ENCODE peak calls at places on chromosome 21, in ten cellular contexts. One of them, this sample, is unnamed.

GRCh38 chr21:29130234-29130993 is at the start of gene MAP3K7CL:
- DNase-seq in dorsolateral prefrontal cortex: no peak
- DNase-seq in CD8-positive, alpha-beta T cell: no peak
- DNase-seq in suprapubic skin: peak
- DNase-seq in left ventricle myocardium inferior: peak
- DNase-seq in ascending aorta: no peak
- DNase-seq in cardiac fibroblast: peak
- DNase-seq in CD4-positive, CD25-positive, alpha-beta regulatory T cell: no peak
- DNase-seq in AG10803: peak
- DNase-seq in kidney: peak
- DNase-seq in this sample: no peak

GRCh38 chr21:35658242-35658641 is 402.1 kb downstream of the SETD4 start:
- DNase-seq in dorsolateral prefrontal cortex: no peak
- DNase-seq in CD8-positive, alpha-beta T cell: no peak
- DNase-seq in suprapubic skin: no peak
- DNase-seq in left ventricle myocardium inferior: no peak
- DNase-seq in ascending aorta: no peak
- DNase-seq in cardiac fibroblast: peak
- DNase-seq in CD4-positive, CD25-positive, alpha-beta regulatory T cell: peak
- DNase-seq in AG10803: peak
- DNase-seq in kidney: no peak
- DNase-seq in this sample: no peak

GRCh38 chr21:31117046-31117916 is 79.0 kb upstream of the KRTAP19-8 start:
- DNase-seq in dorsolateral prefrontal cortex: no peak
- DNase-seq in CD8-positive, alpha-beta T cell: no peak
- DNase-seq in suprapubic skin: no peak
- DNase-seq in left ventricle myocardium inferior: no peak
- DNase-seq in ascending aorta: no peak
- DNase-seq in cardiac fibroblast: peak
- DNase-seq in CD4-positive, CD25-positive, alpha-beta regulatory T cell: peak
- DNase-seq in AG10803: peak
- DNase-seq in kidney: no peak
- DNase-seq in this sample: no peak

GRCh38 chr21:36587388-36587787 is 107.5 kb upstream of the CLDN14 start:
- DNase-seq in dorsolateral prefrontal cortex: no peak
- DNase-seq in CD8-positive, alpha-beta T cell: no peak
- DNase-seq in suprapubic skin: no peak
- DNase-seq in left ventricle myocardium inferior: no peak
- DNase-seq in ascending aorta: no peak
- DNase-seq in cardiac fibroblast: peak
- DNase-seq in CD4-positive, CD25-positive, alpha-beta regulatory T cell: no peak
- DNase-seq in AG10803: no peak
- DNase-seq in kidney: no peak
- DNase-seq in this sample: no peak

GRCh38 chr21:34960672-34961071 is 88.4 kb downstream of the RUNX1 start:
- DNase-seq in dorsolateral prefrontal cortex: no peak
- DNase-seq in CD8-positive, alpha-beta T cell: no peak
- DNase-seq in suprapubic skin: no peak
- DNase-seq in left ventricle myocardium inferior: no peak
- DNase-seq in ascending aorta: no peak
- DNase-seq in cardiac fibroblast: no peak
- DNase-seq in CD4-positive, CD25-positive, alpha-beta regulatory T cell: no peak
- DNase-seq in AG10803: no peak
- DNase-seq in kidney: no peak
- DNase-seq in this sample: no peak

GRCh38 chr21:22342855-22343254 is 1344.6 kb downstream of the NCAM2 start:
- DNase-seq in dorsolateral prefrontal cortex: no peak
- DNase-seq in CD8-positive, alpha-beta T cell: no peak
- DNase-seq in suprapubic skin: no peak
- DNase-seq in left ventricle myocardium inferior: no peak
- DNase-seq in ascending aorta: no peak
- DNase-seq in cardiac fibroblast: no peak
- DNase-seq in CD4-positive, CD25-positive, alpha-beta regulatory T cell: no peak
- DNase-seq in AG10803: no peak
- DNase-seq in kidney: no peak
- DNase-seq in this sample: no peak

GRCh38 chr21:35398366-35398982 is 349.4 kb upstream of the RUNX1 start:
- DNase-seq in dorsolateral prefrontal cortex: no peak
- DNase-seq in CD8-positive, alpha-beta T cell: no peak
- DNase-seq in suprapubic skin: no peak
- DNase-seq in left ventricle myocardium inferior: no peak
- DNase-seq in ascending aorta: no peak
- DNase-seq in cardiac fibroblast: no peak
- DNase-seq in CD4-positive, CD25-positive, alpha-beta regulatory T cell: no peak
- DNase-seq in AG10803: no peak
- DNase-seq in kidney: no peak
- DNase-seq in this sample: no peak

GRCh38 chr21:31566061-31566460 is 93.4 kb upstream of the SOD1 start:
- DNase-seq in dorsolateral prefrontal cortex: no peak
- DNase-seq in CD8-positive, alpha-beta T cell: no peak
- DNase-seq in suprapubic skin: no peak
- DNase-seq in left ventricle myocardium inferior: no peak
- DNase-seq in ascending aorta: no peak
- DNase-seq in cardiac fibroblast: no peak
- DNase-seq in CD4-positive, CD25-positive, alpha-beta regulatory T cell: no peak
- DNase-seq in AG10803: no peak
- DNase-seq in kidney: no peak
- DNase-seq in this sample: no peak

GRCh38 chr21:37593015-37593414 is 226.4 kb downstream of the DYRK1A start:
- DNase-seq in dorsolateral prefrontal cortex: no peak
- DNase-seq in CD8-positive, alpha-beta T cell: no peak
- DNase-seq in suprapubic skin: no peak
- DNase-seq in left ventricle myocardium inferior: no peak
- DNase-seq in ascending aorta: no peak
- DNase-seq in cardiac fibroblast: peak
- DNase-seq in CD4-positive, CD25-positive, alpha-beta regulatory T cell: no peak
- DNase-seq in AG10803: no peak
- DNase-seq in kidney: no peak
- DNase-seq in this sample: no peak

DNA sequence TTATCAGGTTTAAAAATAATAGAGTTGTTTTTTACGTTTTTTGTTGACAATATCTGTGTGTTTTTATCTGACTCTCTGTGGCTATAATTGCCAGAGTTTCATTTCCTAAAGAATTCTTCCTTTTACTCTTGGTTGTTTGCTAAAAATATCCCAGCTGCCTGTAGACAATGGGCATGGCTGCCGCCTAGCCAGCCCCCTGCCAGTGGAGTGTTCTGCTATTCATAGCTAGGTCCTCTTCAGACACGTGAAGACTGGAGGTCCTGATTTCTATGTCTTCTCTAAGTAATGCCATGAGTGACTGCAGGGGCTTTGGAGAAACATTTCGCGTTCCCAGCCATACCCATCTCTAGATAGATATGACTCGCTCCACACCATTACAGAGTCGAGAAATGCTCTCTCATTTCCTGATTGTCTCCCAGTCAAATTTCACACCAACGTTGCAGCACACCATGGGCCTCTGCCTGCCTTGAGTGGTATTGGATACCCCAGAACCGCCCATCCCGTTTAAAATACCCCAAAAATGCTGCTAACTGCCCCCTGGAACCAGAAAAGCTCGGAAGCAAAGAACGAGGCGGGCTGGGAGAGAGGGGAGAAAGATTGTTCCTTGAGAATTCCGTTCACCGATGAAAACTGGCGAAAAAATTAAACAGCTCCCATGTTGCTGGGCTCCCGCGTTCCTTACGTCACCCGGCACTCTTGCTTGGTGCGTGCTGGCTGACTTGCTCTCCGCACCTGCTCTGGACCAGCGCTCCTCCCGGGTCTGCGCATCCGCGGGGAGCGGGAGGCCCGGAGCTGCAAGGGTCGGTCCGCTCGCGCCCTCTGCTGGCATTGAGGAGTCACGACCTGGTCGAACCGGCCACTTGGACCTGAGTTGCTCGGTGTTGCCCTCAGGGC is 99.3 kb upstream of the BACE2 start:
- DNase-seq in dorsolateral prefrontal cortex: peak
- DNase-seq in CD8-positive, alpha-beta T cell: peak
- DNase-seq in suprapubic skin: peak
- DNase-seq in left ventricle myocardium inferior: peak
- DNase-seq in ascending aorta: no peak
- DNase-seq in cardiac fibroblast: peak
- DNase-seq in CD4-positive, CD25-positive, alpha-beta regulatory T cell: peak
- DNase-seq in AG10803: peak
- DNase-seq in kidney: peak
- DNase-seq in this sample: peak
- H3K4me3 ChIP-seq in dorsolateral prefrontal cortex: peak
- H3K4me3 ChIP-seq in CD8-positive, alpha-beta T cell: peak
- H3K4me3 ChIP-seq in suprapubic skin: peak
- H3K4me3 ChIP-seq in left ventricle myocardium inferior: peak
- H3K4me3 ChIP-seq in ascending aorta: peak
- H3K4me3 ChIP-seq in cardiac fibroblast: no peak
- H3K4me3 ChIP-seq in CD4-positive, CD25-positive, alpha-beta regulatory T cell: no peak
- H3K4me3 ChIP-seq in AG10803: no peak
- H3K4me3 ChIP-seq in kidney: no peak
- H3K4me3 ChIP-seq in this sample: no peak

GRCh38 chr21:45893166-45894106 is 88.1 kb upstream of the COL6A1 start:
- DNase-seq in dorsolateral prefrontal cortex: no peak
- DNase-seq in CD8-positive, alpha-beta T cell: no peak
- DNase-seq in suprapubic skin: no peak
- DNase-seq in left ventricle myocardium inferior: no peak
- DNase-seq in ascending aorta: no peak
- DNase-seq in cardiac fibroblast: no peak
- DNase-seq in CD4-positive, CD25-positive, alpha-beta regulatory T cell: no peak
- DNase-seq in AG10803: no peak
- DNase-seq in kidney: peak
- DNase-seq in this sample: no peak
- H3K4me3 ChIP-seq in dorsolateral prefrontal cortex: no peak
- H3K4me3 ChIP-seq in CD8-positive, alpha-beta T cell: no peak
- H3K4me3 ChIP-seq in suprapubic skin: no peak
- H3K4me3 ChIP-seq in left ventricle myocardium inferior: no peak
- H3K4me3 ChIP-seq in ascending aorta: no peak
- H3K4me3 ChIP-seq in cardiac fibroblast: no peak
- H3K4me3 ChIP-seq in CD4-positive, CD25-positive, alpha-beta regulatory T cell: no peak
- H3K4me3 ChIP-seq in AG10803: no peak
- H3K4me3 ChIP-seq in kidney: no peak
- H3K4me3 ChIP-seq in this sample: no peak

GRCh38 chr21:42614391-42614790 is 39.0 kb upstream of the PDE9A start:
- DNase-seq in dorsolateral prefrontal cortex: no peak
- DNase-seq in CD8-positive, alpha-beta T cell: no peak
- DNase-seq in suprapubic skin: peak
- DNase-seq in left ventricle myocardium inferior: no peak
- DNase-seq in ascending aorta: no peak
- DNase-seq in cardiac fibroblast: no peak
- DNase-seq in CD4-positive, CD25-positive, alpha-beta regulatory T cell: peak
- DNase-seq in AG10803: no peak
- DNase-seq in kidney: peak
- DNase-seq in this sample: peak
- H3K4me3 ChIP-seq in dorsolateral prefrontal cortex: no peak
- H3K4me3 ChIP-seq in CD8-positive, alpha-beta T cell: peak
- H3K4me3 ChIP-seq in suprapubic skin: peak
- H3K4me3 ChIP-seq in left ventricle myocardium inferior: no peak
- H3K4me3 ChIP-seq in ascending aorta: no peak
- H3K4me3 ChIP-seq in cardiac fibroblast: no peak
- H3K4me3 ChIP-seq in CD4-positive, CD25-positive, alpha-beta regulatory T cell: peak
- H3K4me3 ChIP-seq in AG10803: no peak
- H3K4me3 ChIP-seq in kidney: peak
- H3K4me3 ChIP-seq in this sample: peak

GRCh38 chr21:43815991-43816390 is 26.6 kb downstream of the RRP1 start:
- DNase-seq in dorsolateral prefrontal cortex: no peak
- DNase-seq in CD8-positive, alpha-beta T cell: no peak
- DNase-seq in suprapubic skin: no peak
- DNase-seq in left ventricle myocardium inferior: no peak
- DNase-seq in ascending aorta: no peak
- DNase-seq in cardiac fibroblast: no peak
- DNase-seq in CD4-positive, CD25-positive, alpha-beta regulatory T cell: no peak
- DNase-seq in AG10803: no peak
- DNase-seq in kidney: no peak
- DNase-seq in this sample: no peak

GRCh38 chr21:43816611-43817071 is 27.3 kb downstream of the RRP1 start:
- DNase-seq in dorsolateral prefrontal cortex: no peak
- DNase-seq in CD8-positive, alpha-beta T cell: no peak
- DNase-seq in suprapubic skin: no peak
- DNase-seq in left ventricle myocardium inferior: no peak
- DNase-seq in ascending aorta: no peak
- DNase-seq in cardiac fibroblast: no peak
- DNase-seq in CD4-positive, CD25-positive, alpha-beta regulatory T cell: no peak
- DNase-seq in AG10803: no peak
- DNase-seq in kidney: peak
- DNase-seq in this sample: no peak

GRCh38 chr21:43812957-43813730 is 23.8 kb downstream of the RRP1 start:
- DNase-seq in dorsolateral prefrontal cortex: no peak
- DNase-seq in CD8-positive, alpha-beta T cell: no peak
- DNase-seq in suprapubic skin: no peak
- DNase-seq in left ventricle myocardium inferior: no peak
- DNase-seq in ascending aorta: no peak
- DNase-seq in cardiac fibroblast: no peak
- DNase-seq in CD4-positive, CD25-positive, alpha-beta regulatory T cell: no peak
- DNase-seq in AG10803: no peak
- DNase-seq in kidney: no peak
- DNase-seq in this sample: no peak

GRCh38 chr21:43814215-43815106 is 25.1 kb downstream of the RRP1 start:
- DNase-seq in dorsolateral prefrontal cortex: no peak
- DNase-seq in CD8-positive, alpha-beta T cell: no peak
- DNase-seq in suprapubic skin: no peak
- DNase-seq in left ventricle myocardium inferior: no peak
- DNase-seq in ascending aorta: no peak
- DNase-seq in cardiac fibroblast: no peak
- DNase-seq in CD4-positive, CD25-positive, alpha-beta regulatory T cell: no peak
- DNase-seq in AG10803: peak
- DNase-seq in kidney: no peak
- DNase-seq in this sample: no peak

GRCh38 chr21:43815107-43815742 is 25.8 kb downstream of the RRP1 start:
- DNase-seq in dorsolateral prefrontal cortex: no peak
- DNase-seq in CD8-positive, alpha-beta T cell: no peak
- DNase-seq in suprapubic skin: no peak
- DNase-seq in left ventricle myocardium inferior: no peak
- DNase-seq in ascending aorta: no peak
- DNase-seq in cardiac fibroblast: no peak
- DNase-seq in CD4-positive, CD25-positive, alpha-beta regulatory T cell: no peak
- DNase-seq in AG10803: no peak
- DNase-seq in kidney: no peak
- DNase-seq in this sample: no peak
- H3K4me3 ChIP-seq in dorsolateral prefrontal cortex: no peak
- H3K4me3 ChIP-seq in CD8-positive, alpha-beta T cell: no peak
- H3K4me3 ChIP-seq in suprapubic skin: no peak
- H3K4me3 ChIP-seq in left ventricle myocardium inferior: no peak
- H3K4me3 ChIP-seq in ascending aorta: no peak
- H3K4me3 ChIP-seq in cardiac fibroblast: no peak
- H3K4me3 ChIP-seq in CD4-positive, CD25-positive, alpha-beta regulatory T cell: no peak
- H3K4me3 ChIP-seq in AG10803: no peak
- H3K4me3 ChIP-seq in kidney: no peak
- H3K4me3 ChIP-seq in this sample: no peak

DNA sequence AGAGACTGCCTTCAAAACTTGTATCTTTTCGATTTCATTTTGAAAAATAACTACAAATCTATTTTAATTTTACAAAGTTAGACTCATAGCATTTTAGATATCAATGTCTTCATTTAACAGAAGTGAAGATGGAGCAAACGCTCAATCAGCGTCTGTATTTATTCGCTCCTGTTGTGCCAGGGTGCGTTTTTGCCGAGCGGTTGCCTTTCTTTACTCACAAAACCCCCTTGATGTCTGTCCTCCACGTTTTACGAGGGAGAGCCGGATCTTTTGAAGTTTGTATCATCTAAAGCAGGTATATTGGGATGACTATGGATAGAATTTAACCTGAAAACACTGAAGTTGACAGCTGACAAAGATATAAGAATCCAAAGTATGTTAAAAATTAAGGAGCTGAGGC is 44.6 kb downstream of the MRPL39 start:
- DNase-seq in dorsolateral prefrontal cortex: no peak
- DNase-seq in CD8-positive, alpha-beta T cell: no peak
- DNase-seq in suprapubic skin: no peak
- DNase-seq in left ventricle myocardium inferior: no peak
- DNase-seq in ascending aorta: no peak
- DNase-seq in cardiac fibroblast: no peak
- DNase-seq in CD4-positive, CD25-positive, alpha-beta regulatory T cell: no peak
- DNase-seq in AG10803: no peak
- DNase-seq in kidney: no peak
- DNase-seq in this sample: no peak
- H3K4me3 ChIP-seq in dorsolateral prefrontal cortex: peak
- H3K4me3 ChIP-seq in CD8-positive, alpha-beta T cell: peak
- H3K4me3 ChIP-seq in suprapubic skin: peak
- H3K4me3 ChIP-seq in left ventricle myocardium inferior: peak
- H3K4me3 ChIP-seq in ascending aorta: peak
- H3K4me3 ChIP-seq in cardiac fibroblast: peak
- H3K4me3 ChIP-seq in CD4-positive, CD25-positive, alpha-beta regulatory T cell: peak
- H3K4me3 ChIP-seq in AG10803: peak
- H3K4me3 ChIP-seq in kidney: peak
- H3K4me3 ChIP-seq in this sample: peak

This sample was measured in CD8-positive, alpha-beta memory T cell.